ENCODE peak calls at places on chromosomes 12 and 14, in five cellular contexts. One of them, this sample, is unnamed.

GRCh38 chr12:6820171-6820570 is 1.4 kb upstream of the GPR162 start:
- DNase-seq in GM12878: no peak
- DNase-seq in suprapubic skin: no peak
- DNase-seq in H1: no peak
- DNase-seq in stomach: no peak
- DNase-seq in this sample: no peak

GRCh38 chr12:6181583-6182278 is 18.5 kb upstream of the CD9 start:
- DNase-seq in GM12878: no peak
- DNase-seq in suprapubic skin: no peak
- DNase-seq in H1: no peak
- DNase-seq in stomach: no peak
- DNase-seq in this sample: peak; percentile 59

GRCh38 chr12:87667378-87667777 is 361.8 kb downstream of the C12orf50 start:
- DNase-seq in GM12878: no peak
- DNase-seq in suprapubic skin: no peak
- DNase-seq in H1: no peak
- DNase-seq in stomach: no peak
- DNase-seq in this sample: no peak

GRCh38 chr14:24327303-24327702 is 7.6 kb downstream of the ADCY4 start:
- DNase-seq in GM12878: no peak
- DNase-seq in suprapubic skin: no peak
- DNase-seq in H1: no peak
- DNase-seq in stomach: no peak
- DNase-seq in this sample: no peak

GRCh38 chr14:43052897-43053296 is 1446.2 kb downstream of the LRFN5 start:
- DNase-seq in GM12878: no peak
- DNase-seq in suprapubic skin: no peak
- DNase-seq in H1: no peak
- DNase-seq in stomach: no peak
- DNase-seq in this sample: no peak

GRCh38 chr14:95097385-95097784 is 59.9 kb downstream of the DICER1 start:
- DNase-seq in GM12878: no peak
- DNase-seq in suprapubic skin: no peak
- DNase-seq in H1: no peak
- DNase-seq in stomach: no peak
- DNase-seq in this sample: no peak

GRCh38 chr12:104060791-104061190 is 3.5 kb upstream of the HCFC2 start:
- DNase-seq in GM12878: no peak
- DNase-seq in suprapubic skin: no peak
- DNase-seq in H1: no peak
- DNase-seq in stomach: no peak
- DNase-seq in this sample: no peak

GRCh38 chr12:67784831-67785230 is 136.3 kb downstream of the DYRK2 start:
- DNase-seq in GM12878: no peak
- DNase-seq in suprapubic skin: no peak
- DNase-seq in H1: no peak
- DNase-seq in stomach: no peak
- DNase-seq in this sample: no peak

GRCh38 chr12:90621927-90622326 is 333.0 kb downstream of the CCER1 start:
- DNase-seq in GM12878: no peak
- DNase-seq in suprapubic skin: no peak
- DNase-seq in H1: no peak
- DNase-seq in stomach: no peak
- DNase-seq in this sample: no peak

GRCh38 chr14:106879241-106879640 is 1352.9 kb downstream of the TMEM121 start:
- DNase-seq in GM12878: no peak
- DNase-seq in suprapubic skin: no peak
- DNase-seq in H1: peak; percentile 42
- DNase-seq in stomach: peak; percentile 63
- DNase-seq in this sample: no peak

GRCh38 chr12:132170094-132170636 is 25.9 kb downstream of the NOC4L start:
- DNase-seq in GM12878: no peak
- DNase-seq in suprapubic skin: no peak
- DNase-seq in H1: no peak
- DNase-seq in stomach: no peak
- DNase-seq in this sample: no peak

GRCh38 chr14:78788467-78789360 is 618.5 kb downstream of the NRXN3 start:
- DNase-seq in GM12878: no peak
- DNase-seq in suprapubic skin: no peak
- DNase-seq in H1: no peak
- DNase-seq in stomach: no peak
- DNase-seq in this sample: no peak

GRCh38 chr12:93137656-93138612 is 208.8 kb upstream of the EEA1 start:
- DNase-seq in GM12878: no peak
- DNase-seq in suprapubic skin: no peak
- DNase-seq in H1: no peak
- DNase-seq in stomach: no peak
- DNase-seq in this sample: no peak

GRCh38 chr12:121400332-121401139 is 618 bp downstream of the RNF34 start:
- DNase-seq in GM12878: peak; percentile 56
- DNase-seq in suprapubic skin: peak; percentile 80
- DNase-seq in H1: no peak
- DNase-seq in stomach: peak; percentile 44
- DNase-seq in this sample: peak; percentile 73

GRCh38 chr14:89340200-89340667 is 76.8 kb downstream of the FOXN3 start:
- DNase-seq in GM12878: no peak
- DNase-seq in suprapubic skin: no peak
- DNase-seq in H1: no peak
- DNase-seq in stomach: no peak
- DNase-seq in this sample: no peak

GRCh38 chr12:52517005-52517835 is 3.0 kb downstream of the KRT5 start:
- DNase-seq in GM12878: no peak
- DNase-seq in suprapubic skin: no peak
- DNase-seq in H1: peak; percentile 27
- DNase-seq in stomach: no peak
- DNase-seq in this sample: no peak

GRCh38 chr14:81437226-81437625 is 37.1 kb upstream of the STON2 start:
- DNase-seq in GM12878: no peak
- DNase-seq in suprapubic skin: no peak
- DNase-seq in H1: no peak
- DNase-seq in stomach: no peak
- DNase-seq in this sample: no peak

GRCh38 chr12:110304061-110304551 is 23.1 kb downstream of the ATP2A2 start:
- DNase-seq in GM12878: no peak
- DNase-seq in suprapubic skin: no peak
- DNase-seq in H1: no peak
- DNase-seq in stomach: no peak
- DNase-seq in this sample: no peak

GRCh38 chr14:79584679-79585078 is 626.6 kb downstream of the DIO2 start:
- DNase-seq in GM12878: no peak
- DNase-seq in suprapubic skin: no peak
- DNase-seq in H1: no peak
- DNase-seq in stomach: no peak
- DNase-seq in this sample: no peak

GRCh38 chr12:48969847-48970701 is 1.5 kb downstream of the WNT10B start:
- DNase-seq in GM12878: no peak
- DNase-seq in suprapubic skin: no peak
- DNase-seq in H1: peak; percentile 69
- DNase-seq in stomach: no peak
- DNase-seq in this sample: no peak

GRCh38 chr14:100878271-100879146 is 25.0 kb downstream of the RTL1 start:
- DNase-seq in GM12878: no peak
- DNase-seq in suprapubic skin: no peak
- DNase-seq in H1: no peak
- DNase-seq in stomach: no peak
- DNase-seq in this sample: no peak

GRCh38 chr12:569803-570236 is 93.4 kb downstream of the NINJ2 start:
- DNase-seq in GM12878: no peak
- DNase-seq in suprapubic skin: peak; percentile 95
- DNase-seq in H1: peak; percentile 95
- DNase-seq in stomach: peak; percentile 90
- DNase-seq in this sample: peak; percentile 93

GRCh38 chr12:6703631-6704030 is 3.0 kb upstream of the PIANP start:
- DNase-seq in GM12878: no peak
- DNase-seq in suprapubic skin: no peak
- DNase-seq in H1: peak; percentile 65
- DNase-seq in stomach: no peak
- DNase-seq in this sample: no peak

GRCh38 chr14:29926701-29927595 is 699 bp downstream of the PRKD1 start:
- DNase-seq in GM12878: no peak
- DNase-seq in suprapubic skin: no peak
- DNase-seq in H1: peak; percentile 71
- DNase-seq in stomach: peak; percentile 67
- DNase-seq in this sample: peak; percentile 80

GRCh38 chr12:66633676-66634075 is 45.2 kb downstream of the GRIP1 start:
- DNase-seq in GM12878: no peak
- DNase-seq in suprapubic skin: no peak
- DNase-seq in H1: no peak
- DNase-seq in stomach: no peak
- DNase-seq in this sample: no peak

GRCh38 chr12:108647199-108647935 is 13.7 kb upstream of the SELPLG start:
- DNase-seq in GM12878: no peak
- DNase-seq in suprapubic skin: no peak
- DNase-seq in H1: no peak
- DNase-seq in stomach: no peak
- DNase-seq in this sample: no peak

GRCh38 chr12:24759155-24759554 is 189.7 kb downstream of the BCAT1 start:
- DNase-seq in GM12878: no peak
- DNase-seq in suprapubic skin: no peak
- DNase-seq in H1: no peak
- DNase-seq in stomach: no peak
- DNase-seq in this sample: no peak
- TF ChIP-seq EP300 in GM12878: no peak
- TF ChIP-seq EP300 in suprapubic skin: no peak
- TF ChIP-seq EP300 in H1: no peak
- TF ChIP-seq EP300 in stomach: no peak
- TF ChIP-seq EP300 in this sample: no peak

GRCh38 chr12:15729097-15729496 is 60.1 kb downstream of the EPS8 start:
- DNase-seq in GM12878: no peak
- DNase-seq in suprapubic skin: no peak
- DNase-seq in H1: no peak
- DNase-seq in stomach: no peak
- DNase-seq in this sample: no peak

GRCh38 chr12:15726757-15727112 is 62.5 kb downstream of the EPS8 start:
- DNase-seq in GM12878: no peak
- DNase-seq in suprapubic skin: no peak
- DNase-seq in H1: no peak
- DNase-seq in stomach: no peak
- DNase-seq in this sample: no peak

GRCh38 chr12:15731940-15732339 is 57.2 kb downstream of the EPS8 start:
- DNase-seq in GM12878: peak; percentile 25
- DNase-seq in suprapubic skin: no peak
- DNase-seq in H1: no peak
- DNase-seq in stomach: no peak
- DNase-seq in this sample: no peak

GRCh38 chr12:15726029-15726756 is 63.0 kb downstream of the EPS8 start:
- DNase-seq in GM12878: no peak
- DNase-seq in suprapubic skin: no peak
- DNase-seq in H1: no peak
- DNase-seq in stomach: no peak
- DNase-seq in this sample: no peak

DNA sequence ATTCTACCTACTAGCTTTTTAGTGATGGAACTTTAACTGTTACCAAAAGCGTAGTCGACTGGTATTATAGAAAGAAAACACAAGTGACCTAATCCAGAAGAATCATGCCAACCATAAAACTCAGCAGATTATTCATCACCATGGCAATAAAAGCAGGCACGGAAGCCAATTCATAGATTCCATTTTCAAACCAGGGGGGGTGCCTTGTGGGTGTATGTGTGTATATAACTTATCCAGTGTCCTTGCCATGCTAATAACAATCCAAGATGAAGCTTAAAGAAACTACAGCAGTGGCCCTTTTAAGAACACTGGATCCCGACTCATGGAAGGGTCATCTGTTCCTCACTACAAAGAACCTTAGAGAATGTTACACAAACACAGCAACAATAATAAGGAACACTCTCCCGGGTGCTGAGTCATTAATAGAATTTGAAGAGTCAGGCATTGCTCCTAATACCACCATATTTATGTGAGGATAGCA is 61.0 kb downstream of the EPS8 start:
- DNase-seq in GM12878: no peak
- DNase-seq in suprapubic skin: no peak
- DNase-seq in H1: no peak
- DNase-seq in stomach: no peak
- DNase-seq in this sample: no peak
- H3K4me3 ChIP-seq in GM12878: no peak overlapping the region
- H3K4me3 ChIP-seq in suprapubic skin: no peak overlapping the region
- H3K4me3 ChIP-seq in H1: no peak overlapping the region
- H3K4me3 ChIP-seq in stomach: no peak overlapping the region
- H3K4me3 ChIP-seq in this sample: no peak overlapping the region

DNA sequence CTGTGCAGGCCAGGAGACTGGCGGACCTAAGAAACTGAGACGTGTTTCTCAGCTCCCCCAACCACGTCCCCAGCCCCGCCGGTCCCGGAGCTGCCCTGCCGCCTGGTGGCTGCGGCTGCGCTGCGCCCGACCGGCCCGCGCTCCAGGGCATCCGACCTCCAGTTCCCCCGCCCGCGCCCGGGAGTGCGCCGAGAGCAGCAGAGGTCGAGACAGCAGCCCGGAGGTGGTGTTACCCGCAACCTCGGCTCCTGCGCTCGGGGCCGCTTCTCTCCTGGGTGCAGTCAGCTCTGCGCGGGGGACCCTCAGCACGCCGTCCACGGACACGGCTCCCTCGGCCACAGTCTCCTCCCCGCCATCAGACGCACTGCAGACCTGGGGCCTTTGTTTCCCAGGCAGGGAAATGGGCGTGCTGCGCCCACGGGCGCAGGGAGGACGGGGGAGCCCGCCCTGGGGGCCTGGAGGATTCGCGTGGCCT is 21.6 kb upstream of the GPR132 start:
- DNase-seq in GM12878: no peak
- DNase-seq in suprapubic skin: peak; percentile 87
- DNase-seq in H1: peak; percentile 89
- DNase-seq in stomach: peak; percentile 78
- DNase-seq in this sample: peak; percentile 89
- TF ChIP-seq POLR2AphosphoS5 in GM12878: peak; percentile 58
- TF ChIP-seq POLR2AphosphoS5 in suprapubic skin: no peak
- TF ChIP-seq POLR2AphosphoS5 in H1: no peak
- TF ChIP-seq POLR2AphosphoS5 in stomach: peak; percentile 5
- TF ChIP-seq POLR2AphosphoS5 in this sample: no peak

DNA sequence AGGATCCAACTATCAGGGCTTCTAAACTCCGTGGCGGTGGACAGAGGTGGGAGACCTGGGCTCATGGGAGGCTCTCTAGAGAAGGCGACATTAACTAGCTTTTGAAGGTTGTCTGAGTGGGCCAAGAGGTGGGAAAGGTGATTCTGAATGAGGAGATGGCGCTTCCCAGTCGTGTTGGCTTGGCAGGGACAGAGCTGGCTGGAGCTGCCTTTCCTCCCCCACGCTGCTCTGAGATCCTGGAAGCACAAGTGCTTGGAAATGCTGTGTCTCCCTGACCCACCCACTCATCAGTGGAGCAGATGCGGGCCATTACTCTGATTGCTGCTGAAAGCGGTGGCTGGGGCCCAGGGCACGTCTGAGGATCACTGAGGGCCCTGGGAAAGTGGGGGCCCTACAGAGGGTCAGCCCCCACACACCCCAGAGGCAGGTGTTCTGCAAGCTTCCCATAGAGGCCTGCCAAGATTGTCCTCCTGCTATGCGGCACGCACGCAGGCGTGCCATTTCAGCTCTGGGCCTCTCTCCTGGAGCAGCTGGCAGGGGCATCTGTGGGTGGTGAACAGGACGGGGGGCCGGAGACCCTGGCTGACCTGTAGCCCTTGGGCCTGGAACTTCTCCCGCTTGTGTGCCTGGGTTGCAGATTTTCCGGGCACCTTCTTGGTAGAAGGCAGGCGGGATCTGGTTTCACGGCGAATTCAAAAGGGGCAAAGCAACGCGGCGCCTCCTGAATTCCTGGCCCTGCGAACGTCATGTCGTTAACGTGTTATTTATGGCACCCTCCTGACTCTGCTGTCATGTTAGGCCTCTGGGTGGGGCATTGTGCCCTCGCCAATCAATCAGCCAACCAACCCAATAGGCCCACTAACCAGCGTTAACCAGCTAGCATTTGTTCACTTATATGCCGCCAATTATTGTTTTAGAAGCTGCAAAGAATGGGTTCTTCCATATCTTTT is 133.8 kb upstream of the TBX3 start:
- DNase-seq in GM12878: no peak
- DNase-seq in suprapubic skin: no peak
- DNase-seq in H1: no peak
- DNase-seq in stomach: no peak
- DNase-seq in this sample: no peak
- TF ChIP-seq EP300 in GM12878: no peak
- TF ChIP-seq EP300 in suprapubic skin: no peak
- TF ChIP-seq EP300 in H1: no peak
- TF ChIP-seq EP300 in stomach: no peak
- TF ChIP-seq EP300 in this sample: no peak

This sample was measured in sigmoid colon.